ENCODE peak calls at places on chromosome 20, in four cellular contexts. Z is cardiac muscle cell; P is CD8-positive, alpha-beta T cell; N is pancreas. L is an unnamed sample.

GRCh38 chr20:16493486-16493885 is 79.8 kb downstream of the KIF16B start:
- DNase-seq in Z (no peak), P (no peak), N (no peak), L (no peak)

GRCh38 chr20:51221791-51222408 is 199.0 kb upstream of the KCNG1 start:
- DNase-seq in Z (peak; percentile 82), P (no peak), N (no peak), L (no peak)

GRCh38 chr20:49445176-49445575 is 37.3 kb downstream of the KCNB1 start:
- DNase-seq in Z (peak; percentile 30), P (no peak), N (no peak), L (no peak)

GRCh38 chr20:19512886-19513285 is 245.2 kb upstream of the RIN2 start:
- DNase-seq in Z (no peak), P (no peak), N (no peak), L (no peak)

GRCh38 chr20:43383026-43383795 is 74.5 kb upstream of the SRSF6 start:
- DNase-seq in Z (peak; percentile 61), P (no peak), N (no peak), L (no peak)

GRCh38 chr20:43536041-43536816 is 22.6 kb upstream of the SGK2 start:
- DNase-seq in Z (no peak), P (no peak), N (no peak), L (peak; percentile 77)

GRCh38 chr20:44279228-44279627 is 31.8 kb downstream of the FITM2 start:
- DNase-seq in Z (peak; percentile 62), P (no peak), N (no peak), L (peak; percentile 93)

GRCh38 chr20:51800132-51800721 is 2.1 kb downstream of the SALL4 start:
- DNase-seq in Z (peak; percentile 57), P (peak; percentile 68), N (peak; percentile 66), L (peak; percentile 92)

GRCh38 chr20:53597521-53598120 is 4.0 kb upstream of the ZNF217 start:
- DNase-seq in Z (no peak), P (no peak), N (peak; percentile 4), L (no peak)

GRCh38 chr20:56380375-56380774 is 11.6 kb downstream of the AURKA start:
- DNase-seq in Z (peak; percentile 82), P (no peak), N (no peak), L (no peak)

GRCh38 chr20:22453244-22454080 is 130.9 kb downstream of the FOXA2 start:
- DNase-seq in Z (peak; percentile 32), P (no peak), N (no peak), L (no peak)

GRCh38 chr20:43832961-43833360 is 81.7 kb upstream of the TOX2 start:
- DNase-seq in Z (no peak), P (no peak), N (no peak), L (peak; percentile 62)

GRCh38 chr20:61576372-61576771 is 324.3 kb downstream of the CDH4 start:
- DNase-seq in Z (no peak), P (no peak), N (no peak), L (no peak)

GRCh38 chr20:53677447-53678314 is 84.0 kb upstream of the ZNF217 start:
- DNase-seq in Z (peak; percentile 84), P (no peak), N (peak; percentile 54), L (no peak)

GRCh38 chr20:18388860-18389259 is 78.0 kb downstream of the DZANK1 start:
- DNase-seq in Z (peak; percentile 75), P (no peak), N (no peak), L (no peak)

GRCh38 chr20:49237531-49237930 is 18.3 kb downstream of the DDX27 start:
- DNase-seq in Z (no peak), P (no peak), N (no peak), L (no peak)

GRCh38 chr20:45463709-45464108 is 5.8 kb upstream of the WFDC2 start:
- DNase-seq in Z (no peak), P (no peak), N (no peak), L (no peak)

GRCh38 chr20:45467861-45468260 is 1.7 kb upstream of the WFDC2 start:
- DNase-seq in Z (no peak), P (no peak), N (no peak), L (peak; percentile 52)

GRCh38 chr20:45463113-45463512 is 6.4 kb upstream of the WFDC2 start:
- DNase-seq in Z (no peak), P (no peak), N (no peak), L (no peak)

GRCh38 chr20:45467172-45467571 is 2.4 kb upstream of the WFDC2 start:
- DNase-seq in Z (no peak), P (no peak), N (no peak), L (no peak)

GRCh38 chr20:45465492-45466266 is 3.9 kb upstream of the WFDC2 start:
- DNase-seq in Z (no peak), P (no peak), N (no peak), L (peak; percentile 45)
- H3K36me3 ChIP-seq in Z (no peaks in the 10 kb centered on the region), P (no peaks in the 10 kb centered on the region), N (no peaks in the 10 kb centered on the region), L (no peaks in the 10 kb centered on the region)

DNA sequence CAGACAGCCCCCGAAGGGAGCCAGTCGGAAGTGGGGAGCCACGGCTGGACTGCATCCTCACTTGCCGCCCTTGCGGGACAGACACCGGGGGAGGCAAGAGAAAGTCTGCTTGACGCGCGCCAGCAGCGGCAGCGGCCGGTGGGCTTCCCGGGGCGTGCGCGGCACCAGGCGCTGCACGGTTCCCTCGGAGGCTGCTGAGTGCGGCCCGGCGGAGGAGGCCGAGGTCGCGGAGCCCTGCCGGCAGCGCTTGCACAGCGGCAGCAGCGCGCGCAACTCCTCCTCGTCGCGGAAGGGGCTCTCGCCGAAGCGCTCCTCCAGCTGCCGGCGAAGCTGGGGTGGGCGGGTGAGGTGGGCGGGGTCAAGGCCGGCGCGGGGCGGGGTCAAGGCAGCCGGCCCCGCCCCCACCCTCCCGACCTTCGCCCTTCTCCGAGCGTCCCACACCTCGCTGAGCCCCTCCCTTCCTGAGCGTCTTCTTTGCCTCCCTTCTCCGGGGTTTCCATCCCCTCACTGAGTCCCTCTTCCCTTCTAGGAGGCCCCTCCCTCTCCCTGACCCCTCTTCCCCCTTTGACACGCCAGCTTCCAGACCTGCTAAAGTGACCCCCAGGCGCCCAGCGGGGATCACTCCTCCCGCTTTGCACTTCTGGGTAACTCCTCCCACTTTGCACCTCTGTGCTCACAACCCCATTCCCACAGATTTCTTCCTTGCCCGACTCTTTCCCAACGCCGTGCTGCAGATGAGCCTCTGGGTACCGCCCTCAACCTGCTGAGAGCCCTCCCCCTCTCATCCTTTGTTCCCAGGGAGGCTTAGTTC is 8.8 kb downstream of the DUSP15 start:
- DNase-seq in Z (peak; percentile 71), P (peak; percentile 73), N (peak; percentile 46), L (peak; percentile 92)
- H3K27me3 ChIP-seq in Z (peaks cover 2% of the 10 kb centered on the region), P (peaks cover 16% of the 10 kb centered on the region), N (no peaks in the 10 kb centered on the region), L (peaks cover 45% of the 10 kb centered on the region)

GRCh38 chr20:1376453-1377270 is 16.2 kb downstream of the FKBP1A start:
- DNase-seq in Z (no peak), P (no peak), N (no peak), L (no peak)
- H3K27ac ChIP-seq in Z (no peak overlapping the region), P (no peak overlapping the region), N (no peak overlapping the region), L (peak overlapping the region; percentile 79)

DNA sequence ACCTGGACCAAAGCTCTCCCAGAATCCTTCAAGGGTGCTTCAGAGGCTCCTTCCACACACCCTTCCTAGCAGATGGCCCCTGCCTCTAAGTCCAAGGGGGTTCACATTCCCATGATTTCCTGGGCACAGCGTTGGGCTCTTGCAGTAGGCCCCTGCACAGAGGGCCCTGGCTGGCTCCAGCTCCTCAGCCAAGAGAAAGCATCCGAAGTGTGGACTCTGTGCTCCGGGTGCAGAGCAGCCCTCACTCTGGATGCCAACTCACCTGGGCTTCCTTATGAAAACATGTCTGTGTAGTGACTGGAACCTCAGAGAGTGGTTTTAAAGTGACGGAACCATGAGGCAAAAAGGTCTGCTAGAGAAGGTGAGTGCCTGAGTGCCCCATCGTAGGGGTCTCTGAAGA is 11.6 kb downstream of the YTHDF1 start:
- DNase-seq in Z (no peak), P (no peak), N (no peak), L (peak; percentile 72)
- H3K36me3 ChIP-seq in Z (peaks cover 38% of the 10 kb centered on the region), P (peaks cover 51% of the 10 kb centered on the region), N (peaks cover 3% of the 10 kb centered on the region), L (peaks cover 99% of the 10 kb centered on the region)

GRCh38 chr20:4161447-4162251 is 146.3 kb upstream of the RNF24 start:
- DNase-seq in Z (peak; percentile 32), P (no peak), N (peak; percentile 80), L (peak; percentile 85)
- H3K27me3 ChIP-seq in Z (no peaks in the 10 kb centered on the region), P (no peaks in the 10 kb centered on the region), N (no peaks in the 10 kb centered on the region), L (no peaks in the 10 kb centered on the region)

L was measured in RWPE2.